ENCODE peak calls at places on chromosomes 12 and 14, in five cellular contexts. J is K562, T is H1, Z is GM12878, X is HepG2. S is an unnamed sample.

GRCh38 chr12:131862600-131862993 is 31.8 kb upstream of the ULK1 start:
- DNase-seq in J (no peak), T (no peak), Z (no peak), X (no peak), S (no peak)

GRCh38 chr14:39265741-39266588 is 32.2 kb downstream of the MIA2 start:
- DNase-seq in J (no peak), T (no peak), Z (no peak), X (no peak), S (no peak)

GRCh38 chr12:132287391-132288238 is 41.8 kb downstream of the GALNT9 start:
- DNase-seq in J (no peak), T (no peak), Z (no peak), X (no peak), S (peak)

GRCh38 chr14:90510208-90510607 is 113.4 kb downstream of the CALM1 start:
- DNase-seq in J (no peak), T (no peak), Z (no peak), X (no peak), S (peak)

GRCh38 chr14:50050171-50050570 is 66.2 kb downstream of the VCPKMT start:
- DNase-seq in J (no peak), T (no peak), Z (no peak), X (no peak), S (no peak)

GRCh38 chr14:91140672-91141071 is 26.8 kb downstream of the DGLUCY start:
- DNase-seq in J (peak), T (no peak), Z (no peak), X (peak), S (peak)

GRCh38 chr12:93244514-93245077 is 133.1 kb upstream of the NUDT4 start:
- DNase-seq in J (no peak), T (no peak), Z (peak), X (no peak), S (no peak)

GRCh38 chr14:93888995-93889394 is 38.1 kb upstream of the FAM181A start:
- DNase-seq in J (no peak), T (no peak), Z (no peak), X (no peak), S (no peak)

GRCh38 chr12:52498971-52499370 is 5.9 kb upstream of the KRT6A start:
- DNase-seq in J (no peak), T (no peak), Z (no peak), X (no peak), S (no peak)

GRCh38 chr14:23916446-23916845 is 37.1 kb upstream of the DHRS4 start:
- DNase-seq in J (no peak), T (no peak), Z (no peak), X (no peak), S (no peak)

GRCh38 chr12:991350-992278 is 591 bp downstream of the ERC1 start:
- DNase-seq in J (peak), T (peak), Z (no peak), X (no peak), S (peak)

GRCh38 chr12:102917026-102917787 is at the start of gene PAH:
- DNase-seq in J (peak), T (peak), Z (no peak), X (peak), S (peak)

GRCh38 chr12:116597886-116598285 is 38.7 kb downstream of the MAP1LC3B2 start:
- DNase-seq in J (no peak), T (no peak), Z (no peak), X (no peak), S (no peak)

GRCh38 chr12:53468286-53468685 is 16.4 kb downstream of the PCBP2 start:
- DNase-seq in J (no peak), T (no peak), Z (no peak), X (no peak), S (no peak)

GRCh38 chr12:127964717-127965116 is 302.3 kb upstream of the TMEM132C start:
- DNase-seq in J (no peak), T (no peak), Z (no peak), X (no peak), S (no peak)

GRCh38 chr12:106284294-106285105 is 18.0 kb upstream of the TCP11L2 start:
- DNase-seq in J (no peak), T (no peak), Z (no peak), X (peak), S (no peak)

GRCh38 chr12:47747115-47747514 is 11.6 kb downstream of the RAPGEF3 start:
- DNase-seq in J (no peak), T (no peak), Z (no peak), X (no peak), S (no peak)

GRCh38 chr14:29906256-29906885 is 21.3 kb downstream of the PRKD1 start:
- DNase-seq in J (no peak), T (no peak), Z (no peak), X (peak), S (no peak)

GRCh38 chr12:13099066-13099909 is 4.2 kb downstream of the GSG1 start:
- DNase-seq in J (no peak), T (no peak), Z (no peak), X (no peak), S (no peak)

GRCh38 chr14:58549358-58549757 is 88.4 kb upstream of the DACT1 start:
- DNase-seq in J (no peak), T (no peak), Z (no peak), X (no peak), S (no peak)

GRCh38 chr12:116604883-116605641 is 45.9 kb downstream of the MAP1LC3B2 start:
- DNase-seq in J (no peak), T (no peak), Z (no peak), X (no peak), S (no peak)

GRCh38 chr12:89529738-89530137 is 3.9 kb upstream of the POC1B start:
- DNase-seq in J (peak), T (no peak), Z (peak), X (peak), S (no peak)

GRCh38 chr14:104563742-104564615 is 15.6 kb upstream of the C14orf180 start:
- DNase-seq in J (peak), T (peak), Z (no peak), X (peak), S (peak)

GRCh38 chr12:52245259-52245961 is 12.4 kb downstream of the KRT7 start:
- DNase-seq in J (no peak), T (no peak), Z (no peak), X (no peak), S (no peak)

GRCh38 chr12:90682398-90682797 is 272.6 kb downstream of the CCER1 start:
- DNase-seq in J (no peak), T (no peak), Z (no peak), X (no peak), S (no peak)

GRCh38 chr12:43856932-43857331 is 21.1 kb downstream of the TMEM117 start:
- DNase-seq in J (no peak), T (no peak), Z (no peak), X (no peak), S (no peak)

GRCh38 chr12:92055877-92056276 is 89.8 kb downstream of the BTG1 start:
- DNase-seq in J (no peak), T (no peak), Z (no peak), X (no peak), S (no peak)

GRCh38 chr14:90424686-90425255 is 27.9 kb downstream of the CALM1 start:
- DNase-seq in J (no peak), T (no peak), Z (no peak), X (no peak), S (no peak)

GRCh38 chr14:101727611-101728010 is 33.9 kb upstream of the PPP2R5C start:
- DNase-seq in J (no peak), T (no peak), Z (no peak), X (no peak), S (no peak)

GRCh38 chr12:104903648-104904423 is 54.3 kb downstream of the SLC41A2 start:
- DNase-seq in J (no peak), T (no peak), Z (no peak), X (peak), S (no peak)

GRCh38 chr14:68922201-68922613 is 56.9 kb downstream of the ACTN1 start:
- DNase-seq in J (no peak), T (no peak), Z (no peak), X (no peak), S (no peak)
- TF ChIP-seq ATF2 in J (no peak), T (no peak), Z (no peak), X (no peak), S (no peak)

DNA sequence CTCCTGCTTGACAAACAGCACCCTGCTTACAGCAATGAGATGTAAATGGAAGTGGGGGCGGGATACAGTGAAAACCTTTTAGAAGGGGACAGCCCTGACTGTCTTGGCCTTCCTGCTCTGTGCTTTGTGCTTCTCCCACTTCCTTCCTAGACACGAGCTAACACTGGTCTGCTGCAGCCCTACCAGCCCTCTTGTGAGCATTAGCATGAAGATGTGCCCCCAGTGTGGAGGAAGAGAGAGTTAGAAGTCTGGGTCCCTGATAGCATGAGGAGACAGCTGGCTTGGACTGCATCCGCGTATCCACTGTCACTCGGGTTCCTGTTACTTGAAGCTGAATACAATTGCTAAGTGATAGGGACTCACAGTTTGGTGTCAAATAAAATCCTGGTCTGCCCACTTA is 248.0 kb upstream of the SOX5 start:
- DNase-seq in J (no peak), T (no peak), Z (no peak), X (no peak), S (no peak)
- TF ChIP-seq ATF2 in J (no peak), T (no peak), Z (no peak), X (no peak), S (no peak)

DNA sequence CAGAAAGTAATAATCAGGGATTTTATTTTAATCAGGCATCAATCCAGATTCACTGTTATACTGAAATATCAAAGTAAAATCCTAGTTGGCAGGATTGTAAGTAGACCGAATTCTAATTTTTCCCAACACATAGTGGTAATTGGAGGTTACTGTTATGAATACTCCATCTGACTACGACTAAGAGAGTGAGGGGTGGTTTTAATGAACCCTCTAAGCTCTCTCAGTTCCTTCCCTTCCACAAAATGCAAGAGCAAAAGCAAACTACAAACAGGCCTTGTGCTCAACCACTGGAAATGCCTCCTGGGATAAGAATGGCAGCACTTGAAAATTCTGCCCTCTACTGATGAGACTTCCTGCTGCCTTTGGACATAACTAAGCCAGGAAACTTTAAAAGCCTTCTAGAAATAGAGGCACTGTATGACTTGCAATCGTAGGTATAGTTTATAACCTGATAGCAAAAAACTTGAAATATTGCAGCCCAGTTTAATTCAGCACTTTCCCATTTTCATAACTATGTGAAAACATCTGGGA is 184.8 kb downstream of the SLC16A7 start:
- DNase-seq in J (no peak), T (no peak), Z (no peak), X (peak), S (no peak)
- TF ChIP-seq ATF2 in J (no peak), T (no peak), Z (no peak), X (no peak), S (no peak)

DNA sequence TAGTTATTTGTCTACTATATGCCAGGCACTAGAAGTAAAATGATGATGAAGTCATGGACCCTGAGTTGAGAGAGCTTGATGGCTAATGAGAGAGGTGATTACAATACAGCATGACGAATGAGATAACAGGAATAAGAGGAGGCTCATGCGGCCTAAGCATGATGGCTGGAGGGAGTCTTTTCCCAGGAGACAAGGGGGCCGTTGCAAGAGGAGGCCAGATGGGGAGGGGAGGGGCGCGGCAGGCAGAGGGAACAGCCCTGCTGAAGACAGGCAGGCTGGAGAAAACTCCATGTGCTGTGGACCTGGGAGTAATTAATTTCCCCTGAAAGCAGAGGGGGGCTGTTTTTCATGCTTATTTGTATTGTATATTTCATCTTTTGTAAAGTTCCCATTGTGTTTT is 144.7 kb upstream of the RFLNA start:
- DNase-seq in J (no peak), T (no peak), Z (no peak), X (no peak), S (no peak)
- TF ChIP-seq ATF2 in J (no peak), T (no peak), Z (no peak), X (no peak), S (no peak)

GRCh38 chr12:30796508-30796780 is 41.7 kb upstream of the CAPRIN2 start:
- DNase-seq in J (peak), T (no peak), Z (no peak), X (no peak), S (peak)
- TF ChIP-seq ATF2 in J (no peak), T (no peak), Z (no peak), X (no peak), S (no peak)

DNA sequence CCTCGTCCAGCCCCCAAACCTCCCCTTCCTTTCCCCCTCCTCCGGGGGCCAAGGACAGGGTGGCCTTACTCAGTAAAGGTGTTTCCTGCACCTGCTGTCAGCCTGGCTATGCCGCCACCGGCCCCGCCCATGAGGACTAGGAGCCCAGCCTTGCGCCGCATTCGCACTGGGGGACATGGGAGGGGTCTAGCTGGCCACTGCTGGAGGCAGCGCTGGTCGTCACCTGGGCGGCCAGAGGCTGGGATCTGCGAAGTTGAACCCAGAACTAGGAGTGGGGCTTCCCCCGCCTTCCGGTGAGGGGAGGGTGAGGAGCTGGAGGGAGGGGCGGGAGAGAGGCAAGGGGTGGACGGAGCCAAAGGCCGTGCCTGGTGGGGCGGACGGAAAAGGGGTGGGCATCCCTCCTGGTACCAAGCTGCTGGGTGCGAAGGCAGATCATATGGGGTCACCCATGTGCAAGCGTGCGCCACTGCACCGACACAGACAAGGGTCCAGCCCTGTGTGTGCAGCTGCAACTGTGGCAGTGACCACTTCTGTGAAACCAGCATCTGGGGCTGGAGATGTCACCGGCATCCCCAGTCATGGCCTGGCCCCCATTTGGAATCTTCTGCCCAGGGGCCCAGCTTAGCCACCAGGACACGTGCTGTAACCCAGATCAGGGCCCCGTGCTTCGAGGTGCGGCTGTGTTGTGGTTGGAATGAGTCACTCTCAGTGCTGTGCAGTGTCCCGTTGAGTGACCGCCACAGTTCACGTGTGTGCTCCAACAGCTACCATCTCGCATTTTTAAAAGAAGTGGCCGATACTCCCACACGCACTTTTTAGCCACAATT is 8.5 kb downstream of the AMN start:
- DNase-seq in J (no peak), T (peak), Z (no peak), X (no peak), S (peak)
- TF ChIP-seq ATF2 in J (no peak), T (no peak), Z (no peak), X (no peak), S (no peak)